ENCODE peak calls at places on chromosomes 1 and 21, in four cellular contexts. E is HL-60, W is GM12878, M is K562. H is an unnamed sample.

GRCh38 chr1:161399257-161399998 is 31.8 kb upstream of the CFAP126 start:
- DNase-seq in E (peak; percentile 85), W (peak; percentile 80), M (peak; percentile 83), H (peak; percentile 72)

GRCh38 chr21:36021251-36021837 is 39.0 kb downstream of the SETD4 start:
- DNase-seq in E (no peak), W (peak; percentile 41), M (no peak), H (peak; percentile 39)

GRCh38 chr1:243351347-243351746 is 95.5 kb downstream of the SDCCAG8 start:
- DNase-seq in E (no peak), W (no peak), M (no peak), H (no peak)

GRCh38 chr1:53982034-53982761 is 35.8 kb downstream of the LDLRAD1 start:
- DNase-seq in E (peak; percentile 13), W (no peak), M (no peak), H (no peak)

GRCh38 chr1:15965228-15965767 is 10.6 kb downstream of the ZBTB17 start:
- DNase-seq in E (no peak), W (peak; percentile 82), M (no peak), H (no peak)

GRCh38 chr1:8004803-8005573 is 21.1 kb downstream of the ERRFI1 start:
- DNase-seq in E (no peak), W (no peak), M (peak; percentile 65), H (no peak)

GRCh38 chr1:44293761-44294315 is 61.2 kb downstream of the ERI3 start:
- DNase-seq in E (no peak), W (no peak), M (no peak), H (no peak)

GRCh38 chr1:32881291-32881690 is 5.0 kb upstream of the HPCA start:
- DNase-seq in E (no peak), W (no peak), M (no peak), H (no peak)

GRCh38 chr1:51642739-51643142 is 25.8 kb downstream of the OSBPL9 start:
- DNase-seq in E (no peak), W (no peak), M (no peak), H (no peak)
- TF ChIP-seq POLR2AphosphoS5 in E (no peak), W (no peak), M (no peak), H (no peak)

GRCh38 chr1:216771922-216772321 is 48.7 kb upstream of the ESRRG start:
- DNase-seq in E (no peak), W (no peak), M (no peak), H (no peak)

GRCh38 chr1:216765346-216766300 is 42.4 kb upstream of the ESRRG start:
- DNase-seq in E (no peak), W (no peak), M (no peak), H (no peak)

DNA sequence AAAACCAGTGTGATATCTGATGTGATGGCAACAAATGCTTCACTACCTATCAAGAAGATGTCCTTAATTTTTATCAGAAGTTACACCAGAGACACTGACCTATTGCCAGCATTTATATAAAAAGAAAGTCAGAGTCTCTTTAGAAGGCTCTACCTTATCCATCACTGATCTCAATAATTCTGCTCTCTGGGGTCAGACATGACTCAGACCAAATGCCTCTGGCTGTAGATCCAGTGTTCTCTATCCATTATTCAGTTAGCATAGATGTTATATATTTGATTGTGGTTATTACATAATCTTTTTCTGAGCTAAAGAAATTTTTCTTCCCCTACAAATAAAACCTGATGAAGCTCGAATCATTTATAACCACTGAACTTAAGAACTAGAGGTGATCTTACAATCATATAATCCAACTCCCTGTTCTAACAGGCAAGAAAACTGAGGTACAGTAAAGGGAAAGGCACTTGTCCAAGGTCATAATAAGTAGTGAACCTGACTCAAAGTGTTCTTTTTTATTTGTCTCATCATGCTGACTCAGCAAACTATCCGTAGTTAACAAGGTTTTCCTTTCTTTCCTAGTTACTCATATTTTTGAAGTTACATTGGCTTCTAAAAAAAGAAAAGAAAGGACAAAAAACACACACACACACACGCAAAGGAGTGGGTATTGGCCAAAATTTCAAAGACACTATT is 43.5 kb upstream of the ESRRG start:
- DNase-seq in E (no peak), W (no peak), M (no peak), H (no peak)
- TF ChIP-seq SPI1 in E (no peak), W (no peak), M (no peak), H (no peak)

DNA sequence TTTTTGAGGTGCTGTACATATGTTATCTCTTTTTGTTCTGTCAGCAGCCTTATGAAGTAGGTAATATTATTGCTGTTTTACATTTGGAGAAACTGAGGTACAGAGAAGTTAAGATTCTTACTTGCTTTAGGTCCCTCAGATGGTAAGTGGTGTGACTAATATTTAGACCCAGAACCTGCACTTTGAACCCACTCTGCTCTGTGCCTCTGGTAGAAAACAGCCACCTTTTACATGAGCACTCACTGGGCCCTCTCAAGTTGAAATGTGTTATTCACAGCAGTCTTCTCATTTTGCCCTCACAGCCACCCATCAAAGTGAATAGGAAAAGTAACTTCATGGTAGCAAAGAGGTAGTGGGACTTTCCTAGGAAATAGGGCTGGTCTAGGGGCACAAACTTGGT is 4.7 kb downstream of the NSUN4 start:
- DNase-seq in E (no peak), W (no peak), M (no peak), H (no peak)
- TF ChIP-seq POLR2AphosphoS5 in E (no peak), W (no peak), M (no peak), H (no peak)

GRCh38 chr1:1021860-1022259 is 1.9 kb downstream of the AGRN start:
- DNase-seq in E (no peak), W (no peak), M (peak; percentile 28), H (no peak)
- TF ChIP-seq SPI1 in E (no peak), W (no peak), M (no peak), H (no peak)

H was measured in GM12891.